ENCODE peak calls at places on chromosomes 13 and 19, in seven cellular contexts. T is tibial artery, W is fibroblast of villous mesenchyme, S is cardiac fibroblast, L is AG10803, N is pancreas, E is BE2C. F is an unnamed sample.

GRCh38 chr19:23998568-23998967 is 83.9 kb downstream of the ZNF726 start:
- DNase-seq in T (no peak), W (no peak), S (no peak), L (no peak), N (no peak), E (no peak), F (no peak)

GRCh38 chr13:84405286-84405685 is 523.0 kb upstream of the SLITRK1 start:
- DNase-seq in T (no peak), W (no peak), S (peak), L (no peak), N (no peak), E (no peak), F (no peak)

GRCh38 chr19:11995174-11995573 is 30.3 kb downstream of the ZNF763 start:
- DNase-seq in T (no peak), W (peak), S (peak), L (no peak), N (no peak), E (peak), F (no peak)

GRCh38 chr13:23934481-23934880 is 37.2 kb upstream of the C1QTNF9B start:
- DNase-seq in T (no peak), W (no peak), S (peak), L (no peak), N (no peak), E (no peak), F (no peak)

GRCh38 chr13:33009019-33009418 is 7.2 kb upstream of the KL start:
- DNase-seq in T (no peak), W (peak), S (no peak), L (peak), N (no peak), E (no peak), F (no peak)

GRCh38 chr19:41739361-41739760 is 16.0 kb upstream of the CEACAM6 start:
- DNase-seq in T (no peak), W (no peak), S (no peak), L (no peak), N (no peak), E (no peak), F (no peak)

GRCh38 chr13:90696254-90696653 is 651.2 kb upstream of the MIR17HG start:
- DNase-seq in T (no peak), W (peak), S (peak), L (peak), N (no peak), E (no peak), F (no peak)

GRCh38 chr19:38417544-38418506 is 8.2 kb downstream of the RASGRP4 start:
- DNase-seq in T (no peak), W (peak), S (no peak), L (no peak), N (no peak), E (peak), F (no peak)

GRCh38 chr19:15300533-15301194 is 31.7 kb downstream of the BRD4 start:
- DNase-seq in T (no peak), W (peak), S (peak), L (peak), N (no peak), E (no peak), F (no peak)

GRCh38 chr19:3124630-3125029 is 11.2 kb upstream of the GNA15 start:
- DNase-seq in T (no peak), W (no peak), S (no peak), L (no peak), N (no peak), E (no peak), F (no peak)

GRCh38 chr19:12350185-12350889 is 15.1 kb downstream of the ZNF442 start:
- DNase-seq in T (no peak), W (no peak), S (no peak), L (no peak), N (no peak), E (no peak), F (no peak)

GRCh38 chr13:21033866-21034601 is 27.4 kb downstream of the LATS2 start:
- DNase-seq in T (no peak), W (no peak), S (peak), L (peak), N (peak), E (no peak), F (no peak)

GRCh38 chr13:30341815-30342570 is 34.6 kb upstream of the KATNAL1 start:
- DNase-seq in T (peak), W (peak), S (peak), L (peak), N (peak), E (peak), F (peak)

GRCh38 chr13:106630650-106631049 is 62.7 kb upstream of the ARGLU1 start:
- DNase-seq in T (no peak), W (no peak), S (no peak), L (no peak), N (no peak), E (no peak), F (no peak)

GRCh38 chr13:46490129-46490528 is 62.8 kb upstream of the LRCH1 start:
- DNase-seq in T (no peak), W (no peak), S (no peak), L (no peak), N (no peak), E (no peak), F (no peak)

GRCh38 chr13:46491641-46492040 is 61.3 kb upstream of the LRCH1 start:
- DNase-seq in T (no peak), W (no peak), S (peak), L (no peak), N (no peak), E (no peak), F (no peak)

GRCh38 chr13:46495647-46496046 is 57.3 kb upstream of the LRCH1 start:
- DNase-seq in T (no peak), W (peak), S (no peak), L (peak), N (no peak), E (no peak), F (no peak)

GRCh38 chr13:46495066-46495465 is 57.9 kb upstream of the LRCH1 start:
- DNase-seq in T (no peak), W (no peak), S (no peak), L (no peak), N (no peak), E (no peak), F (no peak)

GRCh38 chr13:46492946-46493345 is 60.0 kb upstream of the LRCH1 start:
- DNase-seq in T (no peak), W (peak), S (peak), L (peak), N (peak), E (peak), F (no peak)
- TF ChIP-seq CTCF in T (peak), W (peak), S (peak), L (peak), N (peak), E (peak), F (peak)

DNA sequence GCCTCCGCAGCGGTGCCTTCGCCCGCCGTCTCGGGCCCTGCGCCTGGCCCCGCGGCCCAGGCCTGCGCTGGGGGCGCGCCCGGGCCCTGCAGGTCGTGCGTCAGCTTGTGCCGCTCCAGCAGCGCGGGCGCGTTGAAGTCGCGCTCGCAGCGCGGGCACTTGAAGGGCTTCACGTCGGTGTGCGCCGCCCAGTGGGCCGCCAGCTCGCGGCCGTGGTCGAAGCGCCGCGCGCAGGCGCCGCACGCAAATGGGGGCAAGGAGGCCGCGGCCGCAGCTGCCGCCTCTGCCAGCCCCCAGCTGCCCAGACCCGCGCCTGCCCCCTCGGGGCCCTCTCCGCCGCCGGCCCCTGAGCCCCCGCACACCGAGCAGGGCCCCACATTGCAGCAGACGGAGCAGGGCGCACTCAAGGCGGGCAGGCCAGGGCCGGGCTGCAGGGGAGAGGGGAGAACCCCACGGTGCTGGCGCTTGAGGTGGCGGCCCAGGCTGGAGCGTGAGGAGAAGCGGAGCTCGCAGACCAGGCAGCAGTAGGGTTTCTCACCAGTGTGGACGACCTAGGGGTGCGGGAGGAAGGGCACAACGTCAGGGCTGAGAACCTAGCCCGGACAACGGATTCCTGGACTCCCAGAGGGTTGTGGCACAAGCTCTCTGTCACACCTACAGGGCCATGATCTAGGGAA is 6.1 kb downstream of the FIZ1 start:
- DNase-seq in T (no peak), W (no peak), S (no peak), L (no peak), N (no peak), E (no peak), F (no peak)
- TF ChIP-seq CTCF in T (no peak), W (no peak), S (no peak), L (no peak), N (no peak), E (no peak), F (no peak)

GRCh38 chr19:48123907-48124675 is 13.5 kb upstream of the PLA2G4C start:
- DNase-seq in T (no peak), W (peak), S (peak), L (peak), N (no peak), E (no peak), F (no peak)
- TF ChIP-seq CTCF in T (no peak), W (peak), S (peak), L (no peak), N (no peak), E (no peak), F (no peak)

GRCh38 chr13:26253787-26254582 is at the start of gene CDK8:
- DNase-seq in T (peak), W (peak), S (peak), L (peak), N (peak), E (peak), F (peak)

GRCh38 chr13:26257049-26257448 is 3.1 kb downstream of the CDK8 start:
- DNase-seq in T (no peak), W (no peak), S (no peak), L (no peak), N (no peak), E (no peak), F (no peak)

GRCh38 chr13:26253262-26253786 is 605 bp upstream of the CDK8 start:
- DNase-seq in T (no peak), W (no peak), S (no peak), L (no peak), N (no peak), E (no peak), F (no peak)

GRCh38 chr13:26254583-26255102 is 714 bp downstream of the CDK8 start:
- DNase-seq in T (peak), W (peak), S (peak), L (peak), N (peak), E (peak), F (peak)

DNA sequence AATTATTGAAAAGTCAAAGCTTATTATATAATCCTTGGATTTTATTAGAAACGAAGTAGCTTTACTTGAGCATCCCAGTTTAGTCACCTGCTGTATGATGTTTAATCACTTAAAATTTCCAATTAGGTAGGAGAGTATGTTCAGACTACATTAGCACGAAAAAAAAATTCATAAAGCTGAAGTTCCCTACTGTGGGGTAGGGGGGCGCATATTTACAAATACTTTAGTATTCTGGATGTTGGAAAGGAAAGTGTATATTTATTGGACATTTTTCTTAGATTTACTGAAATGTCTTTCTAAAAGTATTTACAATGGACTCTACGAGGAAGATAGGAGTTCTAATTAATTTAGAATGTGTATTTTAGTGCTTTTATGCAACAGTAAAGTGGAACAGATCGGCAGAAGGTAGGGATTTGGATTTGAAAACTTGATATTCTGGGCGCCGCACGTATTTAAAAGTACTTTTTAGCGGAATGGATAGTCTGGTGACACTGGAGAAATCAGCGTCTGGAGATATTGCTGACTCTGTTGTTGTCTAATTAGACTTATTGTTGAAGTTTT is 1.9 kb downstream of the CDK8 start:
- DNase-seq in T (no peak), W (no peak), S (peak), L (no peak), N (no peak), E (peak), F (no peak)
- TF ChIP-seq CTCF in T (no peak), W (peak), S (peak), L (peak), N (no peak), E (peak), F (no peak)

DNA sequence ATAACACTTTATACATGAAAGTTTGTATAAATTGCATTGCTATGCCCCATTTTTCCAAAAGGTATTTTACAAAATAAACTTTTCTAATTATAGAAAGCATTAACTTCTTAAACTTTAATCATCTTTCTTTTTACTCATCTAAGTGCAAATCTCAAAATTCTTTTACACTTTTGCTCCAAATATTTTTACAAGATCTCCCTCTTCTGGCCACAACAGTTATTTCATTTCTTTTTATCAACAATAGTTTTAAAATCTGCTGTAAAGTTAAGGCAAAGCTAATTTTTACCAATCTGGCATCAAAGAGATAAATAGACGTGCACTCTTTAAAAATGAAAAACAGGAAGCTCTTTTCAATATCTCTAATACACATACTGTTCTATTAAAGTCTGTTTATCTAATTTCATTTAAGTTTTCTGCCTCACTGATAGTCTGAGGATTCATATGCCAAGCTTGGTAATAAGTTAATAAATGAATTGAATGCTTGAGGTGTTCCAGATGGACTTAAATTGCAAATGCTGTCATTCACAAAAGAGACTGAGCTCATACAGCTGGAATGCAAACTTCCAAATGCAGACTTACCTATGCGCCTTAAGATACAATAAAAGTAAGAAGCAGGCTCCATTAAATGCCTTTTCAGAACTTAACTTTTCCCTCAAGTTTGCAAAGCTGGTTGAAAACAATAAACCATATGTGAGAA is 583.0 kb upstream of the ATXN8OS start:
- DNase-seq in T (no peak), W (no peak), S (peak), L (no peak), N (no peak), E (no peak), F (no peak)
- TF ChIP-seq CTCF in T (no peak), W (no peak), S (no peak), L (no peak), N (no peak), E (peak), F (peak)

DNA sequence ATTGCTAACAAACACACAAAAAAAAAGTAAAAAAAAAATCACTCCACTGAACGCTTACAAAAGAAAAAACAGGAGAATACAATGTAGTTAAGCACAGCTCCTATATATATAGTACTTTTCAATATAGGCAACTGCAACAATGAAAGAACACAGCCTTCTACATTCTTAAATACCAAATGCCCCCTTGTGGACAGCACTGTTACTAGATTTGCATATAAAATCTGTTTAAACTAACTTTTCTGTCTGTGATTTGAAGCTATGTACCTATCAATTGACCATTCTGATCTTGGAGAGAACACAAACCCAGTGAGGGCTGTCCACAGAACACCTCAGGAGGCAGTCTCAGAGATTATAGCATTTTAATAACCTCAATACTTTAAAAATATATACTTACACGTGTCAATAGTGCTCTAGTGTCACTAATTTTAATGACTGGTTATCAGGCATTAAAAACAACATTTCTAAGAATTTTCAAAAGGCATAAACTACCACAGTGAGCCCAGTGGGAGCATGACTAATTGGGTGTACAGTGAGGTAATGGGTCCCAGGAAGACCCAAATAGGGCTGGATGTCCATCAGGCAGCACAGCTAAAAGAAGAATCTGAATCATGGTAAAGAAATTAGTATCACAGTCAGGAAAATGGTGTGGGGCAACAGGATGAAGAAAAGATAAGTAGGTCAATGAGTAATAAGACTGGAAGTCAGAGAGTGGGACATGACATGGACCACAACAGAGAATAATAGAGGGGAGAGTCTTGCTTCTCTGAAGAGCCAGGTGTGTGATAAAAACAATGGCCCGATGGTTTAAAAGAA is 22.2 kb downstream of the CCDC169 start:
- DNase-seq in T (no peak), W (peak), S (peak), L (peak), N (no peak), E (peak), F (no peak)
- TF ChIP-seq CTCF in T (peak), W (peak), S (peak), L (peak), N (peak), E (peak), F (peak)

GRCh38 chr19:7681336-7682174 is 922 bp downstream of the TRAPPC5 start:
- DNase-seq in T (peak), W (peak), S (peak), L (peak), N (peak), E (peak), F (peak)
- TF ChIP-seq CTCF in T (peak), W (peak), S (peak), L (peak), N (peak), E (peak), F (no peak)

GRCh38 chr13:22063416-22064124 is 392.7 kb downstream of the FGF9 start:
- DNase-seq in T (no peak), W (no peak), S (no peak), L (no peak), N (no peak), E (no peak), F (no peak)

GRCh38 chr13:22060187-22060586 is 389.3 kb downstream of the FGF9 start:
- DNase-seq in T (no peak), W (no peak), S (no peak), L (no peak), N (no peak), E (no peak), F (no peak)

GRCh38 chr13:22061806-22062391 is 391.0 kb downstream of the FGF9 start:
- DNase-seq in T (no peak), W (no peak), S (no peak), L (no peak), N (no peak), E (no peak), F (no peak)

GRCh38 chr13:22062478-22063205 is 391.8 kb downstream of the FGF9 start:
- DNase-seq in T (no peak), W (no peak), S (no peak), L (no peak), N (no peak), E (no peak), F (no peak)

GRCh38 chr13:22061371-22061805 is 390.5 kb downstream of the FGF9 start:
- DNase-seq in T (no peak), W (no peak), S (no peak), L (no peak), N (no peak), E (no peak), F (no peak)
- TF ChIP-seq CTCF in T (no peak), W (no peak), S (no peak), L (no peak), N (no peak), E (no peak), F (no peak)

GRCh38 chr19:1364070-1364719 is 19.5 kb upstream of the NDUFS7 start:
- DNase-seq in T (no peak), W (no peak), S (no peak), L (no peak), N (no peak), E (no peak), F (no peak)
- TF ChIP-seq CTCF in T (no peak), W (peak), S (peak), L (peak), N (peak), E (peak), F (peak)

GRCh38 chr13:110363009-110363408 is 55.9 kb downstream of the COL4A2 start:
- DNase-seq in T (peak), W (no peak), S (no peak), L (no peak), N (no peak), E (peak), F (no peak)
- TF ChIP-seq CTCF in T (peak), W (peak), S (peak), L (no peak), N (no peak), E (peak), F (no peak)